ENCODE peak calls at places on chromosomes 3 and 15, in eight cellular contexts. O, C, M, K, Q, S, B and A are unnamed samples.

GRCh38 chr15:53218996-53219580 is 429.0 kb upstream of the ONECUT1 start:
- DNase-seq in Q (no peak), K (no peak), S (no peak), O (no peak), M (no peak), B (no peak), C (no peak), A (no peak)

GRCh38 chr3:110654820-110655522 is 416.6 kb upstream of the NECTIN3 start:
- DNase-seq in B (no peak), K (no peak), O (no peak), Q (no peak), M (no peak), C (no peak), S (no peak), A (no peak)

GRCh38 chr3:31648286-31648968 is 115.7 kb downstream of the STT3B start:
- DNase-seq in C (no peak), B (no peak), S (no peak), O (no peak), M (no peak), Q (no peak), K (no peak), A (no peak)

GRCh38 chr3:67463656-67464055 is 190.8 kb downstream of the SUCLG2 start:
- DNase-seq in Q (no peak), S (no peak), B (no peak), O (no peak), K (no peak), C (no peak), M (no peak), A (no peak)

GRCh38 chr3:178699810-178700209 is 163.6 kb downstream of the KCNMB2 start:
- DNase-seq in S (no peak), C (no peak), M (no peak), O (no peak), K (no peak), Q (no peak), B (no peak), A (peak)

GRCh38 chr3:72844436-72844999 is 3.7 kb downstream of the SHQ1 start:
- DNase-seq in K (peak), O (no peak), C (no peak), M (no peak), B (no peak), Q (no peak), S (no peak), A (no peak)

GRCh38 chr3:13497386-13497785 is 17.3 kb downstream of the HDAC11 start:
- DNase-seq in C (peak), B (no peak), K (no peak), O (no peak), Q (no peak), M (no peak), S (no peak), A (no peak)

GRCh38 chr3:133374706-133375105 is 25.1 kb upstream of the BFSP2 start:
- DNase-seq in S (no peak), M (no peak), O (peak), B (no peak), Q (no peak), K (no peak), C (no peak), A (no peak)

GRCh38 chr15:69457304-69458280 is 5.0 kb downstream of the RPLP1 start:
- DNase-seq in Q (no peak), S (no peak), M (no peak), O (no peak), C (no peak), K (no peak), B (no peak), A (no peak)

GRCh38 chr15:43093026-43093425 is 12.8 kb downstream of the UBR1 start:
- DNase-seq in C (no peak), B (no peak), S (no peak), M (no peak), O (no peak), Q (no peak), K (no peak), A (no peak)

GRCh38 chr3:55185380-55185779 is 257.5 kb upstream of the LRTM1 start:
- DNase-seq in C (no peak), B (no peak), O (no peak), K (no peak), M (no peak), Q (no peak), S (no peak), A (no peak)

GRCh38 chr15:90232196-90232595 is 1.5 kb downstream of the CIB1 start:
- DNase-seq in C (no peak), S (no peak), M (no peak), Q (no peak), B (no peak), O (no peak), K (no peak), A (no peak)

GRCh38 chr15:77898811-77899730 is 178.4 kb downstream of the TBC1D2B start:
- DNase-seq in S (peak), Q (no peak), C (peak), K (no peak), O (no peak), M (no peak), B (no peak), A (no peak)

GRCh38 chr3:23740517-23741402 is 65.0 kb upstream of the UBE2E1 start:
- DNase-seq in O (no peak), K (peak), C (no peak), S (no peak), M (peak), B (no peak), Q (no peak), A (no peak)

GRCh38 chr3:61560452-61561373 is 658 bp upstream of the PTPRG start:
- DNase-seq in B (peak), C (peak), S (peak), K (peak), O (peak), M (peak), Q (peak), A (peak)

GRCh38 chr3:66372681-66373350 is 128.0 kb downstream of the LRIG1 start:
- DNase-seq in B (peak), O (peak), C (no peak), K (peak), Q (no peak), M (no peak), S (no peak), A (no peak)

GRCh38 chr15:74726774-74727164 is 1.4 kb upstream of the CYP1A1 start:
- DNase-seq in K (no peak), O (no peak), B (no peak), S (no peak), M (no peak), C (no peak), Q (no peak), A (no peak)

GRCh38 chr3:58560771-58561311 is 16.4 kb downstream of the FAM107A start:
- DNase-seq in Q (no peak), M (no peak), S (no peak), O (peak), C (no peak), K (peak), B (peak), A (peak)

GRCh38 chr15:48313216-48313615 is 18.0 kb upstream of the DUT start:
- DNase-seq in C (no peak), S (no peak), B (no peak), M (no peak), K (no peak), Q (no peak), O (no peak), A (no peak)

GRCh38 chr15:31869640-31870335 is 160.5 kb upstream of the CHRNA7 start:
- DNase-seq in S (no peak), Q (peak), B (peak), M (no peak), K (no peak), C (no peak), O (peak), A (no peak)

GRCh38 chr15:68598171-68599152 is 19.7 kb downstream of the CORO2B start:
- DNase-seq in Q (no peak), O (no peak), M (no peak), S (no peak), K (no peak), B (no peak), C (peak), A (no peak)

GRCh38 chr3:38563070-38563901 is 67.1 kb downstream of the EXOG start:
- DNase-seq in B (no peak), C (no peak), M (no peak), Q (no peak), K (no peak), O (no peak), S (no peak), A (no peak)

GRCh38 chr3:176939022-176939817 is 258.1 kb downstream of the TBL1XR1 start:
- DNase-seq in Q (peak), S (no peak), B (peak), M (no peak), O (peak), K (peak), C (no peak), A (peak)

GRCh38 chr3:64278631-64279030 is 53.4 kb upstream of the PRICKLE2 start:
- DNase-seq in M (no peak), S (no peak), B (no peak), O (peak), Q (no peak), K (no peak), C (no peak), A (no peak)

GRCh38 chr3:127637971-127638370 is 9.0 kb downstream of the PODXL2 start:
- DNase-seq in S (no peak), K (no peak), B (no peak), C (no peak), M (no peak), O (no peak), Q (no peak), A (no peak)

GRCh38 chr15:90059208-90059985 is 42.9 kb downstream of the IDH2 start:
- DNase-seq in S (peak), Q (no peak), M (peak), K (no peak), B (peak), C (peak), O (no peak), A (no peak)

GRCh38 chr3:153350420-153350819 is 188.4 kb downstream of the RAP2B start:
- DNase-seq in O (no peak), S (no peak), C (no peak), B (no peak), K (no peak), Q (no peak), M (no peak), A (peak)

GRCh38 chr15:61195116-61196002 is 33.7 kb downstream of the RORA start:
- DNase-seq in Q (peak), B (no peak), C (no peak), S (no peak), O (peak), M (no peak), K (peak), A (no peak)

GRCh38 chr3:127276396-127276795 is 11.4 kb downstream of the PRR20G start:
- DNase-seq in K (no peak), O (no peak), C (no peak), M (no peak), B (no peak), Q (no peak), S (no peak), A (no peak)

GRCh38 chr3:80521081-80521480 is 753.3 kb upstream of the ROBO1 start:
- DNase-seq in K (no peak), O (no peak), C (no peak), B (no peak), S (no peak), Q (no peak), M (no peak), A (no peak)

GRCh38 chr15:70420421-70421196 is 322.9 kb upstream of the TLE3 start:
- DNase-seq in K (no peak), S (no peak), B (peak), Q (peak), O (peak), M (no peak), C (no peak), A (no peak)

GRCh38 chr3:72405943-72406585 is 442.2 kb downstream of the SHQ1 start:
- DNase-seq in K (no peak), S (no peak), M (peak), Q (no peak), O (no peak), B (no peak), C (no peak), A (no peak)

GRCh38 chr3:196794467-196794866 is 54.8 kb downstream of the PAK2 start:
- DNase-seq in O (no peak), Q (no peak), M (no peak), K (no peak), B (no peak), C (no peak), S (no peak), A (no peak)

GRCh38 chr15:82126346-82126745 is 80.5 kb upstream of the MEX3B start:
- DNase-seq in Q (no peak), S (no peak), K (no peak), M (no peak), C (no peak), B (no peak), O (no peak), A (no peak)

GRCh38 chr3:150227839-150228238 is 180.3 kb upstream of the TSC22D2 start:
- DNase-seq in B (peak), C (no peak), Q (peak), S (no peak), O (peak), M (no peak), K (peak), A (peak)

GRCh38 chr3:193563999-193564398 is 9.3 kb upstream of the ATP13A4 start:
- DNase-seq in M (no peak), C (no peak), Q (no peak), S (no peak), B (peak), K (no peak), O (peak), A (no peak)

GRCh38 chr3:195102609-195103467 is 168.1 kb downstream of the XXYLT1 start:
- DNase-seq in Q (no peak), M (peak), K (peak), B (no peak), S (peak), O (no peak), C (peak), A (peak)

GRCh38 chr15:66751579-66751978 is 49.5 kb downstream of the SMAD6 start:
- DNase-seq in Q (no peak), B (no peak), C (no peak), S (no peak), K (no peak), M (no peak), O (no peak), A (no peak)

GRCh38 chr15:66750609-66751008 is 48.6 kb downstream of the SMAD6 start:
- DNase-seq in S (no peak), B (no peak), M (no peak), K (no peak), Q (no peak), C (no peak), O (no peak), A (no peak)

GRCh38 chr15:66748320-66748779 is 46.3 kb downstream of the SMAD6 start:
- DNase-seq in K (peak), B (no peak), O (no peak), C (no peak), M (no peak), S (no peak), Q (no peak), A (peak)

GRCh38 chr15:66752078-66752477 is 50.0 kb downstream of the SMAD6 start:
- DNase-seq in K (no peak), B (no peak), C (no peak), O (no peak), Q (no peak), M (no peak), S (no peak), A (no peak)

GRCh38 chr15:66749841-66750575 is 48.0 kb downstream of the SMAD6 start:
- DNase-seq in C (no peak), K (no peak), B (no peak), O (no peak), Q (no peak), M (no peak), S (no peak), A (no peak)
- TF ChIP-seq CTCF in C (no peak), K (no peak), B (no peak), O (no peak), Q (no peak), M (no peak), S (no peak), A (no peak)

GRCh38 chr3:190359813-190360212 is 28.1 kb upstream of the CLDN16 start:
- DNase-seq in C (no peak), M (no peak), Q (no peak), K (no peak), S (no peak), B (no peak), O (peak), A (no peak)
- TF ChIP-seq CTCF in C (no peak), M (no peak), Q (no peak), K (no peak), S (no peak), B (no peak), O (no peak), A (no peak)

GRCh38 chr3:59831394-59831793 is 781.6 kb upstream of the CFAP20DC start:
- DNase-seq in M (no peak), C (no peak), O (no peak), B (no peak), Q (no peak), K (no peak), S (no peak), A (no peak)
- TF ChIP-seq CTCF in M (no peak), C (no peak), O (no peak), B (no peak), Q (no peak), K (no peak), S (no peak), A (no peak)

GRCh38 chr3:159766563-159767185 is 222.0 kb upstream of the IL12A start:
- DNase-seq in O (peak), S (no peak), M (no peak), Q (no peak), K (peak), C (no peak), B (peak), A (no peak)
- TF ChIP-seq CTCF in O (peak), S (peak), M (no peak), Q (peak), K (peak), C (peak), B (peak), A (peak)

DNA sequence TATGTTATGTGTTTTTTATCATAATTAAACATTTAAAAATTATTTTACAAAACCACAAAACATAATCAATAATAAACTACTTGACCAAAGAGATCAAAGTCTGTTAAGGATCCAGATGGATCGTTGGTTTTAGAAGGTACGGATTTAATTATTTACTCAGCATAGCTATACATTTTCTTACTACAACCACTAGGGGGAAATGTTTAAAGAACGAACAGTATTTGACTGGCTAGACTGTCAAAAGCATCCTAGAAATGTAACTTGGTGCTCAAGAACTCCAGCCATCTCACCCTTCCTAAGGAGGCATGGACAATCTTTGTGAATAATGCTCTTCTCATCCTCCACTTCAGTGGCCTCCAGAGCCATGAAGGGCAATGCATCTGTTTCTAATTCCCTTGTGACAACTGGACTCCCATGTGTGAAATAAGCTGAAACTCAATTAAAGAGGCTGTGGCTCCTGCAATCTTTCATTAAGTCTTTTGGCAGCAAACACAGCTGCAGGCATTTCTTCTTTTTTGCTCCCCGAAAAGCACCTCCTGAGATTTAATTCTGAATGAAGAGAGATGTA is 94.7 kb upstream of the TUSC7 start:
- DNase-seq in O (peak), B (no peak), S (no peak), K (no peak), M (no peak), C (no peak), Q (no peak), A (no peak)
- TF ChIP-seq CTCF in O (peak), B (peak), S (peak), K (no peak), M (no peak), C (no peak), Q (peak), A (peak)

GRCh38 chr15:80856809-80857377 is 77.7 kb downstream of the CEMIP start:
- DNase-seq in C (no peak), Q (no peak), S (no peak), B (peak), K (no peak), O (peak), M (no peak), A (peak)
- TF ChIP-seq CTCF in C (no peak), Q (no peak), S (no peak), B (no peak), K (no peak), O (no peak), M (no peak), A (no peak)

GRCh38 chr15:100129677-100130076 is 212.1 kb downstream of the ADAMTS17 start:
- DNase-seq in O (no peak), K (no peak), B (no peak), C (no peak), M (no peak), S (no peak), Q (no peak), A (no peak)

GRCh38 chr15:100131321-100132224 is 210.2 kb downstream of the ADAMTS17 start:
- DNase-seq in M (no peak), C (no peak), Q (peak), O (peak), K (peak), S (no peak), B (peak), A (no peak)

GRCh38 chr15:100132309-100132708 is 209.5 kb downstream of the ADAMTS17 start:
- DNase-seq in B (no peak), O (no peak), K (no peak), M (no peak), Q (no peak), C (no peak), S (no peak), A (no peak)

GRCh38 chr15:100133981-100134711 is 207.6 kb downstream of the ADAMTS17 start:
- DNase-seq in C (no peak), O (no peak), S (no peak), M (no peak), K (no peak), B (no peak), Q (no peak), A (no peak)

GRCh38 chr15:100133001-100133400 is 208.8 kb downstream of the ADAMTS17 start:
- DNase-seq in Q (no peak), C (no peak), B (peak), M (no peak), O (peak), S (no peak), K (no peak), A (no peak)
- TF ChIP-seq CTCF in Q (no peak), C (no peak), B (no peak), M (no peak), O (peak), S (no peak), K (no peak), A (no peak)

DNA sequence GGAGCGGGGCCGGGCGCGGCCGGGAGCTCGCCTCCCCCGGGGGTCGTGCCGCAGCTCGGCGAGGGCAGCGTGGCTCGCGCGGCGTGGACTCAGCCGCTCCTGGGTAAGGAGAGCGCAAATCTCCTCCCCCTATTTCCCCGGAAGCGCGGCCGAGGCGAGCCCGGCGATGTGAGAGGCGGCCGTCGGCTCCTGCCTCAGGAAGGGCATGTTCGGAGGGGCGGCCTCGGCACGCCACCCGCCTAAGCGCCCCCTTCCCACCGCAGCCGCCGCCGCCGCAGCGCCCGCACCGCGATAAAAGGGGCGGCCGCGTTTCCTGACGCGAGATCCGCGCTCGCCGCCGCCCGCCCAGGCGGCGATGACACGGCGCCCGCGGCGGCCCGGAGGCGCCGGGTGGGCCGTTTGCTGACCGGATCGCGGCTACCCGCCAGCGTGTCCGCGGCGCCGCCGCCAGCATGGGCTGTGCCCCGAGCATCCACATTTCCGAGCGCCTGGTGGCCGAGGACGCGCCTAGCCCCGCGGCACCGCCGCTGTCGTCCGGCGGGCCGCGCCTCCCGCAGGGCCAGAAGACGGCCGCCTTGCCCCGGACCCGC is at the start of gene PDE8A:
- DNase-seq in B (peak), S (peak), O (peak), C (peak), M (peak), Q (peak), K (peak), A (no peak)
- TF ChIP-seq CTCF in B (no peak), S (no peak), O (no peak), C (peak), M (no peak), Q (peak), K (no peak), A (no peak)